ENCODE peak calls at places on chromosomes 12 and 14, in five cellular contexts. I is K562, Q is A549, K is HepG2, S is HCT116. V is an unnamed sample.
A peak's percentile ranks its signal among the peaks of the same experiment; 100 is the strongest.

GRCh38 chr14:68379510-68380303 is 413.2 kb downstream of the ZFP36L1 start:
- DNase-seq in I (no peak), Q (no peak), K (no peak), S (no peak), V (no peak)

GRCh38 chr12:63978519-63978918 is 134.0 kb downstream of the SRGAP1 start:
- DNase-seq in I (no peak), Q (peak; percentile 26), K (peak; percentile 4), S (peak; percentile 58), V (peak; percentile 78)

GRCh38 chr12:56719056-56719455 is 6.0 kb downstream of the NACA start:
- DNase-seq in I (no peak), Q (no peak), K (no peak), S (no peak), V (no peak)

GRCh38 chr14:77989441-77989891 is 180.7 kb upstream of the NRXN3 start:
- DNase-seq in I (no peak), Q (no peak), K (no peak), S (no peak), V (no peak)

GRCh38 chr12:11856971-11857370 is 207.5 kb downstream of the ETV6 start:
- DNase-seq in I (no peak), Q (no peak), K (no peak), S (no peak), V (no peak)

GRCh38 chr14:93906341-93907329 is 20.5 kb upstream of the FAM181A start:
- DNase-seq in I (peak; percentile 68), Q (peak; percentile 56), K (peak; percentile 59), S (peak; percentile 63), V (peak; percentile 13)

GRCh38 chr14:22012452-22012851 is 338.8 kb upstream of the OR4E1 start:
- DNase-seq in I (no peak), Q (no peak), K (no peak), S (no peak), V (no peak)

GRCh38 chr12:98869886-98870285 is 224.8 kb downstream of the APAF1 start:
- DNase-seq in I (no peak), Q (no peak), K (no peak), S (no peak), V (no peak)

GRCh38 chr14:92789457-92790089 is 4.5 kb upstream of the GOLGA5 start:
- DNase-seq in I (no peak), Q (no peak), K (no peak), S (no peak), V (no peak)

GRCh38 chr12:111606651-111607232 is 7.6 kb upstream of the ATXN2 start:
- DNase-seq in I (no peak), Q (no peak), K (no peak), S (no peak), V (no peak)

GRCh38 chr14:73878436-73878835 is 8.2 kb upstream of the ZNF410 start:
- DNase-seq in I (no peak), Q (no peak), K (no peak), S (no peak), V (no peak)

GRCh38 chr12:232731-233614 is 19.0 kb upstream of the SLC6A12 start:
- DNase-seq in I (no peak), Q (no peak), K (no peak), S (no peak), V (no peak)

GRCh38 chr14:96829791-96830190 is 32.6 kb downstream of the VRK1 start:
- DNase-seq in I (no peak), Q (no peak), K (no peak), S (no peak), V (no peak)

GRCh38 chr14:36946872-36947271 is 225.5 kb downstream of the SLC25A21 start:
- DNase-seq in I (no peak), Q (no peak), K (no peak), S (no peak), V (no peak)

GRCh38 chr12:46830731-46831334 is 5.0 kb upstream of the SLC38A4 start:
- DNase-seq in I (no peak), Q (no peak), K (no peak), S (no peak), V (no peak)

GRCh38 chr14:104996032-104996431 is 10.4 kb downstream of the CLBA1 start:
- DNase-seq in I (no peak), Q (no peak), K (no peak), S (no peak), V (no peak)

GRCh38 chr14:54348001-54348611 is 48.7 kb upstream of the CDKN3 start:
- DNase-seq in I (peak; percentile 47), Q (peak; percentile 62), K (peak; percentile 75), S (peak; percentile 44), V (peak; percentile 24)

GRCh38 chr12:124490584-124491305 is 76.7 kb downstream of the NCOR2 start:
- DNase-seq in I (peak; percentile 77), Q (no peak), K (no peak), S (no peak), V (no peak)

GRCh38 chr12:76571256-76571655 is 11.7 kb upstream of the OSBPL8 start:
- DNase-seq in I (no peak), Q (no peak), K (no peak), S (no peak), V (no peak)

GRCh38 chr12:76569685-76570604 is 10.4 kb upstream of the OSBPL8 start:
- DNase-seq in I (no peak), Q (no peak), K (no peak), S (no peak), V (no peak)

GRCh38 chr12:76563061-76563460 is 3.5 kb upstream of the OSBPL8 start:
- DNase-seq in I (no peak), Q (no peak), K (no peak), S (no peak), V (no peak)

GRCh38 chr12:76568888-76569551 is 9.4 kb upstream of the OSBPL8 start:
- DNase-seq in I (no peak), Q (no peak), K (no peak), S (no peak), V (no peak)

GRCh38 chr12:76568130-76568529 is 8.6 kb upstream of the OSBPL8 start:
- DNase-seq in I (no peak), Q (no peak), K (no peak), S (no peak), V (no peak)
- TF ChIP-seq REST in I (no peak), Q (no peak), K (no peak), S (no peak), V (no peak)

DNA sequence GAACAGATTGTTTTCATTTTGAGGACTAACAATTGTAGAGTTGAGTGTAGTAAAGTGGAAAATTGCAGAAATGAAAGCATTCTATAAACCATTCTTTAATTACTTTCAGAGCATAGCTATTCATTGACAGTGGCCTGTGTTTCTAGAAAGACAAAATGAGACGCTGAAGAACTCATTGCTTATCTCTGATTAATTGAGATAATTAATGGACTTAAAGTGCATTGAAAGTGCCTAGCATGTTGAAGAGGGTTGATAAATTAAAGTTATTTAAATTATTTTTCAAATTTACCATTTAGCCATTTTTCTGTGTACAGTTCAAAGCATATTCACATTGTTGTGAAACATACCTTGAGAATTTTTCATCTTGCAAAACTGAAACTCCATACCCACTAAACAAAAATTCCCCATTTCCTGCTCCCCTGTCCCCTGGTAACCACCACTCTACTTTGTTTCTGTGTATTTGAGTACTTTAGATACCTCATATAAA is 57.4 kb downstream of the DAAM1 start:
- DNase-seq in I (no peak), Q (no peak), K (no peak), S (no peak), V (no peak)
- TF ChIP-seq CTCF in I (no peak), Q (no peak), K (no peak), S (no peak), V (no peak)

GRCh38 chr12:32987526-32987925 is 90.9 kb upstream of the PKP2 start:
- DNase-seq in I (no peak), Q (no peak), K (no peak), S (no peak), V (no peak)

GRCh38 chr12:32988982-32989381 is 92.4 kb upstream of the PKP2 start:
- DNase-seq in I (no peak), Q (no peak), K (no peak), S (no peak), V (no peak)

GRCh38 chr12:32983332-32983731 is 86.8 kb upstream of the PKP2 start:
- DNase-seq in I (no peak), Q (no peak), K (no peak), S (no peak), V (no peak)

GRCh38 chr12:32981139-32981538 is 84.6 kb upstream of the PKP2 start:
- DNase-seq in I (no peak), Q (no peak), K (no peak), S (no peak), V (no peak)

GRCh38 chr12:32983968-32984367 is 87.4 kb upstream of the PKP2 start:
- DNase-seq in I (no peak), Q (no peak), K (no peak), S (no peak), V (no peak)
- TF ChIP-seq REST in I (no peak), Q (no peak), K (no peak), S (no peak), V (no peak)

GRCh38 chr12:88579941-88580871 is at the start of gene KITLG:
- DNase-seq in I (peak; percentile 7), Q (peak; percentile 80), K (peak; percentile 56), S (peak; percentile 76), V (no peak)
- TF ChIP-seq CTCF in I (no peak), Q (peak; percentile 49), K (peak; percentile 59), S (peak; percentile 24), V (peak; percentile 41)

DNA sequence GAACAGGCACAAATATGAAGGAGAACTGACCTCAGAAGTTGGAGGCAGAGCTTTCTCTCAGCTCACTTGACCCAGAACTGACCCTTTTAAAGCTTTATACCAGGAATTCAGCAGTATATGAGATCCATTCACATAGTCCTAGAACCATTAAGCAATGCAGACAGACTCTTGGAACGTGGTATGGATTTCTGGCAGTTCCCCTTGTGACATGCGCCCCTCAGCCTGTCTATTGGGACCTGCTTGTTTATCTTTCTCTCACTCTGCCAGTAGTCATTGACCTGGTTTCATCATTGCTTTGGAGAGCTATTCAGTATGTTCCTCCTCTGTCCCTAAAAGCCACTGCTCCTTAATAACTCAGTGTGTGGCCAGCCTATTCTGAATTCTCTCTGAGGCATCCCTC is 43.1 kb upstream of the GSG1 start:
- DNase-seq in I (no peak), Q (no peak), K (no peak), S (no peak), V (no peak)
- TF ChIP-seq REST in I (no peak), Q (no peak), K (no peak), S (no peak), V (no peak)

DNA sequence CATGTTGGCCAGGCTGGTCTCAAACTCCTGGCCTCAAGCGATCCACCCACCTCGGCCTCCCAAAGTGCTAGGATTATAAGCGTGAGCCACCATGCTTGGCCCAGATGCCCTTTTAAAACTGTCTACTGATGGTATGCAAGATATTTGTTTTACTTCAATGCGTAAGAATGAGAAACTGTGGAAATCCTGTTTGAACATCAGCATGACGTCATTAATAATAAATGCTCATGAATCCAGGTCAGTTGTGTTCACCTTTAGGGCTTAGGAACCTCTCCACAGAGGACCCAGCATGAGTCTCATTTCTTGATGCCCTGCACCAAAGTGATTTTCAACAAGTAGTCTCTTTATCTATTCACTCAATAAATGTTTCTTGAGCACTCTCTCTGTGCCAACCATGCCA is 34.5 kb upstream of the FOS start:
- DNase-seq in I (no peak), Q (no peak), K (no peak), S (no peak), V (no peak)
- TF ChIP-seq CTCF in I (no peak), Q (no peak), K (no peak), S (no peak), V (no peak)